ENCODE peak calls at places on chromosomes 11 and 22, in five cellular contexts. V is fibroblast of lung, K is psoas muscle, R is colonic mucosa, N is endothelial cell of umbilical vein. Z is an unnamed sample.

GRCh38 chr11:120883404-120884135 is 140.3 kb upstream of the TBCEL start:
- DNase-seq in N (peak), K (peak), V (peak), R (no peak), Z (peak)

GRCh38 chr11:46564459-46564858 is 29.4 kb downstream of the AMBRA1 start:
- DNase-seq in V (peak), K (no peak), R (no peak), N (peak), Z (no peak)

GRCh38 chr22:44445731-44446130 is 52.3 kb downstream of the RTL6 start:
- DNase-seq in R (no peak), N (no peak), V (peak), K (no peak), Z (no peak)

GRCh38 chr11:693887-694562 is 997 bp downstream of the DEAF1 start:
- DNase-seq in V (no peak), R (peak), K (no peak), N (no peak), Z (no peak)

GRCh38 chr11:45287316-45287903 is 1.3 kb upstream of the SYT13 start:
- DNase-seq in N (no peak), K (no peak), V (no peak), R (no peak), Z (no peak)

GRCh38 chr22:37610480-37611148 is 2.0 kb downstream of the GGA1 start:
- DNase-seq in K (no peak), V (no peak), N (no peak), R (peak), Z (no peak)

GRCh38 chr11:13229675-13230359 is 47.8 kb upstream of the BMAL1 start:
- DNase-seq in V (no peak), N (no peak), K (peak), R (no peak), Z (no peak)

GRCh38 chr11:134498326-134499139 is 86.5 kb upstream of the B3GAT1 start:
- DNase-seq in R (no peak), N (no peak), V (no peak), K (no peak), Z (peak)

GRCh38 chr11:63745304-63746170 is 23.0 kb downstream of the ZFTA start:
- DNase-seq in K (no peak), N (peak), V (no peak), R (no peak), Z (no peak)

GRCh38 chr11:65645710-65646109 is 7.8 kb downstream of the SIPA1 start:
- DNase-seq in K (no peak), V (peak), N (no peak), R (no peak), Z (no peak)

GRCh38 chr11:11582261-11582701 is 39.5 kb downstream of the GALNT18 start:
- DNase-seq in R (no peak), V (no peak), K (no peak), N (peak), Z (peak)

GRCh38 chr11:353315-353857 is 15.9 kb upstream of the B4GALNT4 start:
- DNase-seq in R (peak), V (peak), K (peak), N (peak), Z (peak)

GRCh38 chr11:2203440-2204259 is 32.0 kb upstream of the TH start:
- DNase-seq in N (no peak), K (no peak), R (peak), V (no peak), Z (peak)

GRCh38 chr11:61256710-61257482 is 15.9 kb downstream of the PGA5 start:
- DNase-seq in R (no peak), K (no peak), V (no peak), N (no peak), Z (no peak)

GRCh38 chr11:62708423-62709261 is 1.2 kb downstream of the GNG3 start:
- DNase-seq in K (no peak), R (peak), V (no peak), N (no peak), Z (no peak)
- H3K4me3 ChIP-seq in K (peak), R (peak), V (peak), N (peak), Z (peak)

GRCh38 chr22:30876221-30876751 is 92.3 kb downstream of the MORC2 start:
- DNase-seq in K (no peak), R (no peak), V (no peak), N (no peak), Z (peak)
- H3K27ac ChIP-seq in K (peak), R (no peak), V (no peak), N (no peak), Z (peak)

GRCh38 chr11:110438017-110438416 is 8.3 kb downstream of the FDX1 start:
- DNase-seq in K (no peak), R (no peak), N (no peak), V (no peak), Z (no peak)

GRCh38 chr11:110435780-110436717 is 6.3 kb downstream of the FDX1 start:
- DNase-seq in R (no peak), V (peak), N (no peak), K (no peak), Z (no peak)

GRCh38 chr11:110433393-110434333 is 3.9 kb downstream of the FDX1 start:
- DNase-seq in V (peak), K (no peak), R (no peak), N (peak), Z (no peak)

GRCh38 chr11:110432713-110433392 is 3.1 kb downstream of the FDX1 start:
- DNase-seq in N (peak), V (peak), R (no peak), K (no peak), Z (no peak)

GRCh38 chr11:110434952-110435779 is 5.4 kb downstream of the FDX1 start:
- DNase-seq in N (no peak), R (peak), V (no peak), K (no peak), Z (no peak)
- TF ChIP-seq CTCF in N (no peak), R (peak), V (no peak), K (no peak), Z (no peak)

DNA sequence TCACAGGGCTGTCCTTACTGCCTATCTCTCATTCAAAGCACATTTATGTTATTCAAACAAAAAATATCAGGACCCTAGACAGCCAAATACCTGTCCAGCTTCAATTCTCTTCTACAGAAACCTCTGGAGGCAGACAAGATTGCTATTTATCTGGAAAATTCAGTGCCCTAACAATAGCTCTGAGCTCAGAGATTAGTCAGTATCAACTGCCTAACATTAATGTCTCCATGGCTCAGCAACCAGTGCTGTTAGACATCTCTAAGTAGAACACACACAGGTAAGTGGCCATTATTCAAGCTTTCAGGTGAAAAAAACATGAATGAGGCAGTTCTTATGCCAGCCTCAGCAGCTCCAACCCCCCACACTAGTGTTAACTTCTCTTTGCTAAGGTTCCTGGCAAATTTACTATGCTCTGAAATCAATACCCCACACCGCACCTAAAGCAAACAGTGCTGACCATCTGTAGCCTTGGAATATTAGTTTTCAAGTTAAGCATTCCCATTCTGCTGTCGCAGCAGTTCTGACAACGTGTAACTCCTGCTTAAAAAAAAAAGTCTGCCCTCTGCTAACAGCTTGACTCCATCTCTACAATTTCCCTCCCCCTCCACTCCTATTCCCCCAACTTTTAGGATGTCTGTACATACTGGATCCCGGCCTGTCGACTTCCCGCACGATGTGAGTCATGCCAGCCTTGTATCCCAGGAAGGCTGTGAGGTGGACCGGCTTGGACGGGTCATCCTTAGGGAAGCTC is 1.5 kb downstream of the RPL3 start:
- DNase-seq in K (no peak), V (peak), N (peak), R (no peak), Z (no peak)
- H3K4me3 ChIP-seq in K (peak), V (peak), N (peak), R (peak), Z (peak)

GRCh38 chr11:86156397-86156977 is 87.6 kb upstream of the PICALM start:
- DNase-seq in N (no peak), R (no peak), K (no peak), V (no peak), Z (no peak)
- H3K27ac ChIP-seq in N (no peak), R (no peak), K (no peak), V (no peak), Z (peak)

GRCh38 chr11:76281558-76281906 is 75.2 kb upstream of the WNT11 start:
- DNase-seq in R (no peak), N (no peak), V (no peak), K (no peak), Z (no peak)
- TF ChIP-seq CTCF in R (no peak), N (no peak), V (no peak), K (no peak), Z (no peak)

GRCh38 chr11:76379811-76380160 is 1.1 kb downstream of the THAP12 start:
- DNase-seq in V (no peak), R (no peak), N (no peak), K (no peak), Z (no peak)

GRCh38 chr11:76380977-76381719 is at the start of the genes GVQW3 and THAP12:
- DNase-seq in K (peak), V (peak), R (peak), N (peak), Z (peak)

GRCh38 chr11:76380161-76380976 is 563 bp downstream of the THAP12 start:
- DNase-seq in R (peak), K (peak), N (peak), V (peak), Z (peak)

GRCh38 chr11:76382209-76382608 is 1.1 kb downstream of the GVQW3 start:
- DNase-seq in V (no peak), R (no peak), K (no peak), N (no peak), Z (no peak)

DNA sequence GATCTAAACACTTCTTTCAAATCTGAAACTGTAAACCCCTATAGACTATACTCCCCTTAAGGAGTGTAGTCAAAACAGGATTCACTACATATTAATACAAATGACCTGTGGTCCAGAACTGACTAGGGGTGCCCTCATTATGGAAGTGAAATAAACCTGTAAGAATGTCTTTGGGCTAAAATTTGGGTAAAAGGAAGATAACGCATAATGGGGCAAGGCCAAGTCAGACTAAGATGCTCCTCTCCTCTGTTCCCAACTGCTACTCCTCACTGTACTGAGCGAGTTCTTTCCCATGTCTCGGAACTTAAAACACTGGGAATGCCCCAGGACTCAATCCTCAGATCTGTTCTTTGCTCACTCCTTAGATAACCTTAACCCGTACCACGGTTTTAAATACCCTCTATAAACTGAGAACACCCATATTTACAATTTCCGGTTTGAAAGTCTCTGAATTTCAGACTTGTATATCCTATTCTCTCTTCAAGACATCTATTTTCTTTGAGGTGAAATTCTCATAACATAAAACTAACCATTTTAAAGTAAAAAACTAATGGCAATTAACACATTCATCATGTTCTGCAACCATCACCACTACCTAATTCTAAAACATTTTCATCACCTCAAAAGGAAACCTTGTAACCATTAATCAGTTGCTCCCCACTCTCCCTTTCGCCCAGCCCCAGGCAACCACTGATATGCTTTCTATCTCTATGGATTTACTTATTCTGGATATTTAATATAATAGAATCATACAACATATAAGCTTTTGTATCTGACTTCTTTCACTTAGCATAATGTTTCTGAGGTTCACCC is 4.0 kb downstream of the THAP12 start:
- DNase-seq in R (no peak), N (no peak), V (no peak), K (no peak), Z (no peak)
- H3K4me3 ChIP-seq in R (no peak), N (no peak), V (no peak), K (no peak), Z (no peak)

GRCh38 chr11:107563702-107564101 is 1.8 kb downstream of the ALKBH8 start:
- DNase-seq in R (peak), N (peak), V (peak), K (peak), Z (no peak)
- H3K27ac ChIP-seq in R (no peak), N (peak), V (peak), K (peak), Z (peak)

GRCh38 chr22:49433717-49434611 is 393.7 kb downstream of the BRD1 start:
- DNase-seq in V (no peak), R (no peak), K (no peak), N (no peak), Z (no peak)
- TF ChIP-seq CTCF in V (no peak), R (no peak), K (no peak), N (no peak), Z (no peak)

Z was measured in dorsolateral prefrontal cortex.